ENCODE peak calls at places on chromosomes 5 and 9, in five cellular contexts. R is body of pancreas, P is choroid plexus epithelial cell, D is mucosa of descending colon, J is progenitor cell of endocrine pancreas. N is an unnamed sample.

GRCh38 chr5:130994496-130995253 is 170.4 kb downstream of the HINT1 start:
- DNase-seq in R (no peak), P (no peak), D (no peak), J (no peak), N (no peak)

GRCh38 chr5:73093943-73094342 is 26.4 kb upstream of the TMEM171 start:
- DNase-seq in R (no peak), P (peak), D (no peak), J (no peak), N (no peak)

GRCh38 chr5:68304421-68305052 is 89.0 kb downstream of the PIK3R1 start:
- DNase-seq in R (no peak), P (no peak), D (no peak), J (no peak), N (no peak)

GRCh38 chr9:83130541-83130940 is 67.6 kb upstream of the RASEF start:
- DNase-seq in R (no peak), P (peak), D (no peak), J (no peak), N (no peak)

GRCh38 chr9:86193088-86193487 is 66.4 kb downstream of the C9orf153 start:
- DNase-seq in R (no peak), P (no peak), D (no peak), J (no peak), N (no peak)

GRCh38 chr5:73552642-73553041 is 12.8 kb downstream of the ANKRA2 start:
- DNase-seq in R (no peak), P (no peak), D (no peak), J (no peak), N (no peak)

GRCh38 chr5:90949469-90950358 is 391.1 kb downstream of the ADGRV1 start:
- DNase-seq in R (no peak), P (no peak), D (peak), J (no peak), N (no peak)

GRCh38 chr5:179290681-179291540 is 54.4 kb downstream of the ADAMTS2 start:
- DNase-seq in R (no peak), P (no peak), D (no peak), J (no peak), N (no peak)

GRCh38 chr9:128107260-128107970 is 20.1 kb downstream of the PTGES2 start:
- DNase-seq in R (no peak), P (no peak), D (no peak), J (no peak), N (no peak)

GRCh38 chr9:5446451-5447236 is 3.7 kb upstream of the CD274 start:
- DNase-seq in R (no peak), P (no peak), D (no peak), J (no peak), N (no peak)

DNA sequence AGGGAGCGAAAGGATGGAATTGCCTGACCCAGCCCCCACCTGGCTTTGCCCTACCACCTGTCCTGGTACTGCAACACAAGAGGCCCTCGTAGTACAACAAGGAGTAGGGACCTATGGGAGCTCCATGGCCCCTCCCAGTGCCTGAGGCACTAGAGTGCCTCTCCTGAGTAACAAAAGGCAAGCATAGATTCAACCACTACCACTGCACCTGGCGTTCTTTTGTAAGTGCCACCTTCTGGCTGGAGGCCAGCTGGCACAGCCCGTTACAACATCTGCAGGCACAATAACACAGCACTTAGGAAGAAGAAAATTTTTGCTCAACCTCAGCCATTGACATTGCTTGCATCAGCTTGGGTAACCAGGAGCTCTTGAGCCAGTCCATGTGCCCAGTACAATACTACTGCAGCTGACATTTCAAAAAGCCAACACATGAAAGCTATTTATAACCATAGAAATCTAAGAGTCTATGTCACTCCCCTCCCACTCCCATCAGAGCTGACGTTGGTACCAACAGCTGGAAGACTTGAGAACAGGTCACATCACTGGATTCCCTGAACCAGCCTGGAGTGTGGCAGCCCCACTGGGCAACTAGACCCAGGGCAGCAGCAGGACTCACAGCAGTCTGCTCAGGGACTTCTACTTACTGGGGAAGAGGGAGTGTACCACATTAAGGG is 17.7 kb upstream of the FAM174A start:
- DNase-seq in R (peak), P (no peak), D (peak), J (no peak), N (no peak)
- TF ChIP-seq CTCF in R (no peak), P (no peak), D (no peak), J (no peak), N (no peak)

GRCh38 chr5:143921525-143922311 is 109.8 kb downstream of the HMHB1 start:
- DNase-seq in R (no peak), P (peak), D (no peak), J (no peak), N (no peak)

GRCh38 chr5:143913008-143913752 is 101.2 kb downstream of the HMHB1 start:
- DNase-seq in R (no peak), P (peak), D (no peak), J (no peak), N (no peak)

GRCh38 chr5:143920772-143921171 is 108.8 kb downstream of the HMHB1 start:
- DNase-seq in R (no peak), P (peak), D (no peak), J (no peak), N (no peak)

GRCh38 chr5:143918961-143919360 is 107.0 kb downstream of the HMHB1 start:
- DNase-seq in R (no peak), P (no peak), D (no peak), J (no peak), N (no peak)

DNA sequence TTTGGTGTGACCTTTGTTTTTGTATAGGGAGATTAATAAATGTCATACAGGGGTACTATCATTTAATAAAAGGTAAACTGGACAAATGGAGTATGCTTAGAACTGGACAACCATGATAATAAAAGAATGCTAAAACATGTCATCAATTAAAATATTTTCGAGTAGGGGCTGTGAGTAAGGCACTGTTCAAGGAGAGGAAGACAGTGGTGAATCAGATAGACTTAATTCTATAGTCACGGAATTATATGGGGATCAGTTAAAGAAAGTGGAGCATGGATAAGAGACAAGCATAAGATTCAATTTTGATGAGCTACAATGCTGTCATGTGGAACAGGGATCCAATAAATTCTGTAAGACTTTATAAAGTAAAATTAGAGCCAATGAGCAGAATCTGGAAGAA is 104.5 kb downstream of the HMHB1 start:
- DNase-seq in R (no peak), P (no peak), D (no peak), J (no peak), N (no peak)
- TF ChIP-seq CTCF in R (no peak), P (no peak), D (no peak), J (no peak), N (no peak)

GRCh38 chr9:764105-764524 is 77.4 kb upstream of the DMRT1 start:
- DNase-seq in R (peak), P (peak), D (peak), J (peak), N (peak)
- TF ChIP-seq CTCF in R (peak), P (peak), D (peak), J (peak), N (peak)

GRCh38 chr5:28779161-28779754 is 1740.9 kb upstream of the CDH9 start:
- DNase-seq in R (no peak), P (peak), D (no peak), J (no peak), N (peak)
- TF ChIP-seq CTCF in R (no peak), P (peak), D (no peak), J (peak), N (no peak)

N was measured in endothelial cell.